ENCODE peak calls at places on chromosomes 13 and 19, in nine cellular contexts. F is kidney glomerular epithelial cell; J is thoracic aorta; B is SJSA1; S is posterior vena cava; O is CD4-positive, CD25-positive, alpha-beta regulatory T cell; Q is activated T-helper 9 cell treated with anti-CD3 and anti-CD28 coated beads, Interleukin-2, amount 50 U/mL, for 16 hours; I is anterior cingulate cortex; T is substantia nigra. U is an unnamed sample.
A peak's percentile ranks its signal among the peaks of the same experiment; 100 is the strongest.

GRCh38 chr13:111967572-111968201 is 99.3 kb upstream of the SOX1 start:
- DNase-seq in F (no peak), J (no peak), B (no peak), S (no peak), O (no peak), Q (no peak), I (peak; percentile 31), T (peak; percentile 49), U (no peak)

GRCh38 chr19:11736696-11737095 is 2.0 kb downstream of the ZNF823 start:
- DNase-seq in F (no peak), J (peak; percentile 2), B (no peak), S (peak; percentile 83), O (no peak), Q (no peak), I (no peak), T (no peak), U (no peak)

GRCh38 chr19:22935151-22935550 is 67.8 kb downstream of the ZNF728 start:
- DNase-seq in F (no peak), J (no peak), B (no peak), S (no peak), O (no peak), Q (no peak), I (no peak), T (no peak), U (no peak)

GRCh38 chr19:38949580-38950367 is 19.0 kb downstream of the MRPS12 start:
- DNase-seq in F (no peak), J (peak; percentile 52), B (peak; percentile 68), S (peak; percentile 95), O (peak; percentile 67), Q (peak; percentile 74), I (peak; percentile 76), T (peak; percentile 73), U (peak; percentile 86)

GRCh38 chr19:575527-576506 is 3.4 kb downstream of the BSG start:
- DNase-seq in F (peak; percentile 24), J (no peak), B (no peak), S (peak; percentile 66), O (no peak), Q (no peak), I (peak; percentile 44), T (peak; percentile 36), U (peak; percentile 45)

GRCh38 chr19:17656970-17657369 is 31.2 kb downstream of the UNC13A start:
- DNase-seq in F (no peak), J (no peak), B (no peak), S (no peak), O (no peak), Q (no peak), I (no peak), T (no peak), U (no peak)

GRCh38 chr19:56942749-56943148 is 102.2 kb upstream of the PEG3 start:
- DNase-seq in F (no peak), J (no peak), B (peak; percentile 52), S (peak; percentile 86), O (no peak), Q (no peak), I (no peak), T (no peak), U (peak; percentile 29)

GRCh38 chr19:55069137-55069858 is 6.3 kb upstream of the RDH13 start:
- DNase-seq in F (no peak), J (no peak), B (no peak), S (no peak), O (no peak), Q (no peak), I (no peak), T (no peak), U (no peak)

GRCh38 chr13:43880451-43880850 is 747 bp downstream of the LACC1 start:
- DNase-seq in F (no peak), J (no peak), B (no peak), S (no peak), O (no peak), Q (no peak), I (no peak), T (no peak), U (no peak)

GRCh38 chr13:85812282-85812681 is 13.1 kb upstream of the SLITRK6 start:
- DNase-seq in F (no peak), J (no peak), B (no peak), S (no peak), O (no peak), Q (no peak), I (no peak), T (no peak), U (no peak)

GRCh38 chr19:996051-996838 is 4.0 kb upstream of the GRIN3B start:
- DNase-seq in F (no peak), J (no peak), B (no peak), S (no peak), O (peak; percentile 68), Q (peak; percentile 62), I (no peak), T (no peak), U (no peak)

GRCh38 chr19:22026687-22027086 is 15.9 kb upstream of the ZNF208 start:
- DNase-seq in F (no peak), J (no peak), B (no peak), S (no peak), O (no peak), Q (no peak), I (no peak), T (no peak), U (no peak)

GRCh38 chr19:6588508-6589345 is 2.2 kb downstream of the CD70 start:
- DNase-seq in F (no peak), J (no peak), B (peak; percentile 65), S (peak; percentile 57), O (no peak), Q (no peak), I (no peak), T (no peak), U (no peak)

GRCh38 chr13:70809588-70809987 is 701.3 kb upstream of the KLHL1 start:
- DNase-seq in F (no peak), J (no peak), B (no peak), S (no peak), O (no peak), Q (no peak), I (no peak), T (no peak), U (no peak)

GRCh38 chr19:15374796-15375440 is 4.7 kb downstream of the AKAP8 start:
- DNase-seq in F (no peak), J (no peak), B (no peak), S (peak; percentile 91), O (no peak), Q (no peak), I (no peak), T (no peak), U (no peak)

GRCh38 chr19:11457115-11457514 is 21.7 kb downstream of the PRKCSH start:
- DNase-seq in F (no peak), J (no peak), B (no peak), S (no peak), O (no peak), Q (no peak), I (peak; percentile 76), T (peak; percentile 84), U (peak; percentile 60)

GRCh38 chr13:45292176-45292575 is 48.8 kb downstream of the TPT1 start:
- DNase-seq in F (no peak), J (no peak), B (no peak), S (no peak), O (no peak), Q (no peak), I (no peak), T (no peak), U (no peak)

GRCh38 chr13:100597253-100597652 is 8.7 kb upstream of the GGACT start:
- DNase-seq in F (no peak), J (no peak), B (no peak), S (no peak), O (no peak), Q (no peak), I (no peak), T (no peak), U (no peak)

GRCh38 chr19:9839415-9839814 is 4.3 kb downstream of the PIN1 start:
- DNase-seq in F (no peak), J (no peak), B (no peak), S (no peak), O (no peak), Q (no peak), I (no peak), T (no peak), U (no peak)

GRCh38 chr13:113724016-113724758 is 34.8 kb upstream of the TMEM255B start:
- DNase-seq in F (no peak), J (no peak), B (no peak), S (peak; percentile 75), O (no peak), Q (no peak), I (no peak), T (no peak), U (no peak)

GRCh38 chr19:39438270-39438934 is 2.7 kb upstream of the RPS16 start:
- DNase-seq in F (peak; percentile 45), J (no peak), B (no peak), S (no peak), O (no peak), Q (no peak), I (no peak), T (no peak), U (no peak)

GRCh38 chr13:77565635-77566034 is 30.1 kb downstream of the SCEL start:
- DNase-seq in F (peak; percentile 28), J (no peak), B (no peak), S (no peak), O (no peak), Q (no peak), I (no peak), T (no peak), U (no peak)

GRCh38 chr13:41543664-41544300 is 86.4 kb downstream of the RGCC start:
- DNase-seq in F (peak; percentile 79), J (no peak), B (no peak), S (no peak), O (no peak), Q (no peak), I (no peak), T (no peak), U (no peak)

GRCh38 chr19:32010071-32010470 is 335.3 kb upstream of the ZNF507 start:
- DNase-seq in F (no peak), J (no peak), B (no peak), S (no peak), O (no peak), Q (no peak), I (no peak), T (no peak), U (no peak)

GRCh38 chr13:46113596-46113995 is 8.8 kb upstream of the CPB2 start:
- DNase-seq in F (no peak), J (no peak), B (no peak), S (no peak), O (no peak), Q (no peak), I (no peak), T (no peak), U (no peak)

GRCh38 chr19:6069268-6069771 is 41.0 kb downstream of the RFX2 start:
- DNase-seq in F (no peak), J (no peak), B (peak; percentile 10), S (peak; percentile 24), O (no peak), Q (no peak), I (no peak), T (no peak), U (no peak)

GRCh38 chr19:9885077-9885552 is 50.0 kb downstream of the PIN1 start:
- DNase-seq in F (no peak), J (no peak), B (no peak), S (peak; percentile 87), O (no peak), Q (no peak), I (peak; percentile 49), T (peak; percentile 33), U (peak; percentile 21)

GRCh38 chr13:51004918-51005460 is 95.4 kb downstream of the RNASEH2B start:
- DNase-seq in F (no peak), J (no peak), B (peak; percentile 6), S (no peak), O (no peak), Q (no peak), I (no peak), T (no peak), U (no peak)

GRCh38 chr19:3109491-3109890 is 15.3 kb downstream of the GNA11 start:
- DNase-seq in F (no peak), J (no peak), B (no peak), S (no peak), O (no peak), Q (no peak), I (no peak), T (no peak), U (no peak)

GRCh38 chr13:73401769-73402168 is 343.0 kb downstream of the KLF5 start:
- DNase-seq in F (no peak), J (no peak), B (no peak), S (no peak), O (no peak), Q (no peak), I (no peak), T (no peak), U (no peak)